ENCODE peak calls at places on chromosome 18, in seven cellular contexts. One of them, this sample, is unnamed.

GRCh38 chr18:28398491-28398890 is 221.6 kb upstream of the CDH2 start:
- DNase-seq in HepG2: no peak
- DNase-seq in ovary: no peak
- DNase-seq in upper lobe of left lung: no peak
- DNase-seq in transverse colon: no peak
- DNase-seq in suprapubic skin: no peak
- DNase-seq in stomach: no peak
- DNase-seq in this sample: no peak

GRCh38 chr18:73708596-73708995 is 439.0 kb downstream of the FBXO15 start:
- DNase-seq in HepG2: no peak
- DNase-seq in ovary: no peak
- DNase-seq in upper lobe of left lung: no peak
- DNase-seq in transverse colon: no peak
- DNase-seq in suprapubic skin: no peak
- DNase-seq in stomach: no peak
- DNase-seq in this sample: no peak

GRCh38 chr18:52174220-52174619 is 165.8 kb upstream of the DCC start:
- DNase-seq in HepG2: no peak
- DNase-seq in ovary: no peak
- DNase-seq in upper lobe of left lung: no peak
- DNase-seq in transverse colon: no peak
- DNase-seq in suprapubic skin: no peak
- DNase-seq in stomach: no peak
- DNase-seq in this sample: no peak

GRCh38 chr18:10482985-10483949 is 28.8 kb downstream of the APCDD1 start:
- DNase-seq in HepG2: no peak
- DNase-seq in ovary: peak; percentile 88
- DNase-seq in upper lobe of left lung: no peak
- DNase-seq in transverse colon: peak; percentile 25
- DNase-seq in suprapubic skin: no peak
- DNase-seq in stomach: no peak
- DNase-seq in this sample: peak; percentile 41

GRCh38 chr18:79258447-79258846 is 137.3 kb upstream of the NFATC1 start:
- DNase-seq in HepG2: no peak
- DNase-seq in ovary: no peak
- DNase-seq in upper lobe of left lung: no peak
- DNase-seq in transverse colon: no peak
- DNase-seq in suprapubic skin: no peak
- DNase-seq in stomach: no peak
- DNase-seq in this sample: no peak

GRCh38 chr18:23784811-23785245 is 95.6 kb downstream of the LAMA3 start:
- DNase-seq in HepG2: no peak
- DNase-seq in ovary: no peak
- DNase-seq in upper lobe of left lung: no peak
- DNase-seq in transverse colon: peak; percentile 16
- DNase-seq in suprapubic skin: no peak
- DNase-seq in stomach: no peak
- DNase-seq in this sample: no peak

GRCh38 chr18:62236252-62236651 is 49.2 kb downstream of the RELCH start:
- DNase-seq in HepG2: no peak
- DNase-seq in ovary: no peak
- DNase-seq in upper lobe of left lung: no peak
- DNase-seq in transverse colon: no peak
- DNase-seq in suprapubic skin: no peak
- DNase-seq in stomach: no peak
- DNase-seq in this sample: no peak

GRCh38 chr18:7520200-7520780 is 46.8 kb upstream of the PTPRM start:
- DNase-seq in HepG2: no peak
- DNase-seq in ovary: no peak
- DNase-seq in upper lobe of left lung: no peak
- DNase-seq in transverse colon: no peak
- DNase-seq in suprapubic skin: no peak
- DNase-seq in stomach: no peak
- DNase-seq in this sample: no peak

GRCh38 chr18:26357960-26358359 is 131.7 kb downstream of the TAF4B start:
- DNase-seq in HepG2: no peak
- DNase-seq in ovary: no peak
- DNase-seq in upper lobe of left lung: no peak
- DNase-seq in transverse colon: no peak
- DNase-seq in suprapubic skin: no peak
- DNase-seq in stomach: no peak
- DNase-seq in this sample: no peak

GRCh38 chr18:80106482-80107051 is 2.5 kb upstream of the ADNP2 start:
- DNase-seq in HepG2: peak; percentile 80
- DNase-seq in ovary: no peak
- DNase-seq in upper lobe of left lung: no peak
- DNase-seq in transverse colon: no peak
- DNase-seq in suprapubic skin: no peak
- DNase-seq in stomach: no peak
- DNase-seq in this sample: no peak

GRCh38 chr18:38923136-38923535 is 1357.5 kb upstream of the CELF4 start:
- DNase-seq in HepG2: no peak
- DNase-seq in ovary: no peak
- DNase-seq in upper lobe of left lung: no peak
- DNase-seq in transverse colon: no peak
- DNase-seq in suprapubic skin: no peak
- DNase-seq in stomach: no peak
- DNase-seq in this sample: no peak

GRCh38 chr18:8081872-8082553 is 514.9 kb downstream of the PTPRM start:
- DNase-seq in HepG2: no peak
- DNase-seq in ovary: no peak
- DNase-seq in upper lobe of left lung: peak; percentile 79
- DNase-seq in transverse colon: no peak
- DNase-seq in suprapubic skin: no peak
- DNase-seq in stomach: no peak
- DNase-seq in this sample: no peak

GRCh38 chr18:6561029-6561861 is 146.5 kb upstream of the L3MBTL4 start:
- DNase-seq in HepG2: no peak
- DNase-seq in ovary: peak; percentile 84
- DNase-seq in upper lobe of left lung: peak; percentile 88
- DNase-seq in transverse colon: peak; percentile 39
- DNase-seq in suprapubic skin: peak; percentile 64
- DNase-seq in stomach: peak; percentile 39
- DNase-seq in this sample: peak; percentile 64

GRCh38 chr18:26930630-26931029 is 65.1 kb upstream of the AQP4 start:
- DNase-seq in HepG2: no peak
- DNase-seq in ovary: no peak
- DNase-seq in upper lobe of left lung: no peak
- DNase-seq in transverse colon: no peak
- DNase-seq in suprapubic skin: no peak
- DNase-seq in stomach: no peak
- DNase-seq in this sample: no peak

GRCh38 chr18:67599277-67599676 is 82.8 kb upstream of the DSEL start:
- DNase-seq in HepG2: no peak
- DNase-seq in ovary: no peak
- DNase-seq in upper lobe of left lung: no peak
- DNase-seq in transverse colon: no peak
- DNase-seq in suprapubic skin: no peak
- DNase-seq in stomach: no peak
- DNase-seq in this sample: no peak

GRCh38 chr18:79933765-79934164 is 17.7 kb downstream of the SLC66A2 start:
- DNase-seq in HepG2: peak; percentile 81
- DNase-seq in ovary: peak; percentile 10
- DNase-seq in upper lobe of left lung: peak; percentile 19
- DNase-seq in transverse colon: peak; percentile 71
- DNase-seq in suprapubic skin: peak; percentile 26
- DNase-seq in stomach: no peak
- DNase-seq in this sample: no peak

GRCh38 chr18:27627927-27628326 is 442.8 kb upstream of the CHST9 start:
- DNase-seq in HepG2: no peak
- DNase-seq in ovary: no peak
- DNase-seq in upper lobe of left lung: no peak
- DNase-seq in transverse colon: no peak
- DNase-seq in suprapubic skin: no peak
- DNase-seq in stomach: no peak
- DNase-seq in this sample: no peak

DNA sequence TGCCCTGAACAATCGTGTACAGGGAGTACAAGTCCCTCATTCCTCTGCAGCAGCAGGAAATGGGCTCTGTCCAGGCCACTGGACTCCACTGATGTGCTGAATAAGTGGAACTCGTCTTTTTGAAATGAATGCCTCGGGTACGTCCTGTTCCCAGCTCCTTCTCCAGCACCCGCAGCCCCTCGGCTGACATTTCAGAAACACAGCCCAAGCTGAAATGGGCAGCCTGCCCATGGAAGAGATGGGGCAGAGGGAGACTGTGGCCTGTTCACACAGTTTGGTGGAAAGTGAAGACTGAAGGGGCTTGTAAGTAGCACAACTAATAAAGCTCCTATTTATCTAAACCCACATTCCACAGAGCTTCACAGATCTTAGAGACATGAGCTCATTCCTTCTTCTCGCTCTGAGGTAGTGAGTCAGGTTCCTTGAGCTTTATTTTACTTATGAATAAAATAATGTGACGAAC is 498.6 kb downstream of the TXNL1 start:
- DNase-seq in HepG2: no peak
- DNase-seq in ovary: peak; percentile 42
- DNase-seq in upper lobe of left lung: no peak
- DNase-seq in transverse colon: peak; percentile 9
- DNase-seq in suprapubic skin: no peak
- DNase-seq in stomach: peak; percentile 27
- DNase-seq in this sample: no peak
- TF ChIP-seq EP300 in HepG2: no peak
- TF ChIP-seq EP300 in ovary: peak; percentile 45
- TF ChIP-seq EP300 in upper lobe of left lung: no peak
- TF ChIP-seq EP300 in transverse colon: no peak
- TF ChIP-seq EP300 in suprapubic skin: no peak
- TF ChIP-seq EP300 in stomach: peak; percentile 57
- TF ChIP-seq EP300 in this sample: no peak

DNA sequence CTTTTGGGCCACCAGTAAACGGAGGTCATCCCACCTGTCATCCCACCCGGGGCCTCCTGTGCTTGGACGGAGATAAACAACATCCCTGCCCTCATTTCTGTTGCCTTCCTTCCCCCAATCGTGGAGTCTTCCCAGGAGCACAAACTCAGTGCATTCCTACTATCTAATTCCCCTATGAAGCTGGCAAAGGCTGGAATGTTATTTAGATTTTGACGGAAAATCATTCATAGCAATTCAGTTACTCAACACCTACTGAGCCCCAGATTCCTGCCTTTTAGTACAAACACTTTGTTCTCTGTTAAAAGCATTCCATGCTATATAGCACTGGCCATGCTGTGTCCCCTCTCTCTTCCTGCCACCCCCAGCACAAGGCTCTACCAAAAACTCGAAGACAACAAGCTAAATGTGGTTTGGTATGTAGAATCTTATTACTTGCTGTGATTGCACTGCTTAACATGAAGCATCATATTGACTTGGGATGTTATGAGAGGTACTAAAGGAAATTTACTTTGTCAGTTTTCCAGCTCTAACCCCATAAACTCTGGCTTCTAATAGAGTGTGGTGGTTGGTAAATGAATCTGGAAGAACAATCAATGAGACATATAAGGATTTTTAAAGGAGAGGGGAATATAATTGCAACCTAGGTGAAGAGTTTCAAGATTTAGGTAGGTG is 32.3 kb upstream of the IMPA2 start:
- DNase-seq in HepG2: peak; percentile 41
- DNase-seq in ovary: no peak
- DNase-seq in upper lobe of left lung: no peak
- DNase-seq in transverse colon: no peak
- DNase-seq in suprapubic skin: no peak
- DNase-seq in stomach: no peak
- DNase-seq in this sample: no peak
- H3K27me3 ChIP-seq in HepG2: no peaks in the 10 kb centered on the region
- H3K27me3 ChIP-seq in ovary: no peaks in the 10 kb centered on the region
- H3K27me3 ChIP-seq in upper lobe of left lung: no peaks in the 10 kb centered on the region
- H3K27me3 ChIP-seq in transverse colon: no peaks in the 10 kb centered on the region
- H3K27me3 ChIP-seq in suprapubic skin: no peaks in the 10 kb centered on the region
- H3K27me3 ChIP-seq in stomach: no peaks in the 10 kb centered on the region
- H3K27me3 ChIP-seq in this sample: no peaks in the 10 kb centered on the region

GRCh38 chr18:58242435-58242834 is 198.4 kb downstream of the NEDD4L start:
- DNase-seq in HepG2: no peak
- DNase-seq in ovary: no peak
- DNase-seq in upper lobe of left lung: no peak
- DNase-seq in transverse colon: no peak
- DNase-seq in suprapubic skin: no peak
- DNase-seq in stomach: no peak
- DNase-seq in this sample: no peak

GRCh38 chr18:58243401-58243800 is 199.4 kb downstream of the NEDD4L start:
- DNase-seq in HepG2: no peak
- DNase-seq in ovary: no peak
- DNase-seq in upper lobe of left lung: no peak
- DNase-seq in transverse colon: no peak
- DNase-seq in suprapubic skin: no peak
- DNase-seq in stomach: no peak
- DNase-seq in this sample: no peak

GRCh38 chr18:58242978-58243377 is 199.0 kb downstream of the NEDD4L start:
- DNase-seq in HepG2: no peak
- DNase-seq in ovary: no peak
- DNase-seq in upper lobe of left lung: no peak
- DNase-seq in transverse colon: peak; percentile 61
- DNase-seq in suprapubic skin: no peak
- DNase-seq in stomach: no peak
- DNase-seq in this sample: no peak

GRCh38 chr18:58241026-58241679 is 197.1 kb downstream of the NEDD4L start:
- DNase-seq in HepG2: no peak
- DNase-seq in ovary: no peak
- DNase-seq in upper lobe of left lung: no peak
- DNase-seq in transverse colon: no peak
- DNase-seq in suprapubic skin: no peak
- DNase-seq in stomach: no peak
- DNase-seq in this sample: no peak

GRCh38 chr18:58241877-58242276 is 197.9 kb downstream of the NEDD4L start:
- DNase-seq in HepG2: no peak
- DNase-seq in ovary: no peak
- DNase-seq in upper lobe of left lung: no peak
- DNase-seq in transverse colon: no peak
- DNase-seq in suprapubic skin: no peak
- DNase-seq in stomach: no peak
- DNase-seq in this sample: no peak
- TF ChIP-seq EP300 in HepG2: no peak
- TF ChIP-seq EP300 in ovary: no peak
- TF ChIP-seq EP300 in upper lobe of left lung: no peak
- TF ChIP-seq EP300 in transverse colon: no peak
- TF ChIP-seq EP300 in suprapubic skin: no peak
- TF ChIP-seq EP300 in stomach: no peak
- TF ChIP-seq EP300 in this sample: no peak

GRCh38 chr18:50398099-50398498 is 23.3 kb downstream of the SKA1 start:
- DNase-seq in HepG2: no peak
- DNase-seq in ovary: no peak
- DNase-seq in upper lobe of left lung: no peak
- DNase-seq in transverse colon: no peak
- DNase-seq in suprapubic skin: no peak
- DNase-seq in stomach: no peak
- DNase-seq in this sample: no peak

GRCh38 chr18:50398947-50399346 is 24.1 kb downstream of the SKA1 start:
- DNase-seq in HepG2: no peak
- DNase-seq in ovary: no peak
- DNase-seq in upper lobe of left lung: no peak
- DNase-seq in transverse colon: no peak
- DNase-seq in suprapubic skin: no peak
- DNase-seq in stomach: no peak
- DNase-seq in this sample: no peak

GRCh38 chr18:50401888-50402287 is 27.0 kb downstream of the SKA1 start:
- DNase-seq in HepG2: peak; percentile 77
- DNase-seq in ovary: peak; percentile 20
- DNase-seq in upper lobe of left lung: peak; percentile 54
- DNase-seq in transverse colon: peak; percentile 64
- DNase-seq in suprapubic skin: no peak
- DNase-seq in stomach: peak; percentile 76
- DNase-seq in this sample: no peak

GRCh38 chr18:50399582-50399981 is 24.7 kb downstream of the SKA1 start:
- DNase-seq in HepG2: no peak
- DNase-seq in ovary: no peak
- DNase-seq in upper lobe of left lung: no peak
- DNase-seq in transverse colon: no peak
- DNase-seq in suprapubic skin: no peak
- DNase-seq in stomach: no peak
- DNase-seq in this sample: no peak

GRCh38 chr18:50401334-50401733 is 26.5 kb downstream of the SKA1 start:
- DNase-seq in HepG2: no peak
- DNase-seq in ovary: no peak
- DNase-seq in upper lobe of left lung: peak; percentile 33
- DNase-seq in transverse colon: no peak
- DNase-seq in suprapubic skin: no peak
- DNase-seq in stomach: no peak
- DNase-seq in this sample: no peak
- H3K27me3 ChIP-seq in HepG2: no peaks in the 10 kb centered on the region
- H3K27me3 ChIP-seq in ovary: no peaks in the 10 kb centered on the region
- H3K27me3 ChIP-seq in upper lobe of left lung: no peaks in the 10 kb centered on the region
- H3K27me3 ChIP-seq in transverse colon: peaks cover 37% of the 10 kb centered on the region
- H3K27me3 ChIP-seq in suprapubic skin: peaks cover 50% of the 10 kb centered on the region
- H3K27me3 ChIP-seq in stomach: peaks cover 63% of the 10 kb centered on the region
- H3K27me3 ChIP-seq in this sample: no peaks in the 10 kb centered on the region